ENCODE peak calls at places on chromosomes 13 and 19, in six cellular contexts. V, N, B, Q, K and A are unnamed samples.
A peak's percentile ranks its signal among the peaks of the same experiment; 100 is the strongest.

GRCh38 chr13:19178901-19179593 is 2.6 kb downstream of the TUBA3C start:
- DNase-seq in Q (no peak), V (peak; percentile 58), N (no peak), B (no peak), K (no peak), A (no peak)

GRCh38 chr19:27776020-27776419 is 1436.9 kb downstream of the UQCRFS1 start:
- DNase-seq in Q (no peak), K (no peak), N (no peak), B (no peak), V (no peak), A (no peak)

GRCh38 chr13:99281811-99282263 is 23.7 kb upstream of the GPR18 start:
- DNase-seq in Q (peak; percentile 63), V (peak; percentile 44), N (no peak), K (no peak), B (peak; percentile 35), A (peak; percentile 55)

GRCh38 chr19:7554990-7555864 is 19.7 kb downstream of the PNPLA6 start:
- DNase-seq in Q (no peak), N (no peak), V (peak; percentile 83), K (peak; percentile 51), B (no peak), A (no peak)

GRCh38 chr19:18412610-18413239 is 6.5 kb upstream of the SSBP4 start:
- DNase-seq in K (no peak), V (no peak), N (no peak), Q (no peak), B (no peak), A (no peak)

GRCh38 chr13:111398715-111399299 is 78.4 kb downstream of the TEX29 start:
- DNase-seq in Q (no peak), N (no peak), V (no peak), B (no peak), K (no peak), A (no peak)

GRCh38 chr13:99042851-99043250 is 65.0 kb upstream of the DOCK9 start:
- DNase-seq in K (no peak), V (no peak), Q (no peak), N (no peak), B (no peak), A (no peak)

GRCh38 chr13:101514695-101515275 is 62.3 kb downstream of the ITGBL1 start:
- DNase-seq in V (peak; percentile 59), B (peak; percentile 23), N (peak; percentile 8), Q (no peak), K (no peak), A (peak; percentile 14)

GRCh38 chr19:47379398-47379938 is 30.4 kb downstream of the DHX34 start:
- DNase-seq in K (no peak), N (no peak), V (no peak), B (no peak), Q (no peak), A (no peak)

GRCh38 chr19:55486971-55487883 is 1.0 kb upstream of the SSC5D start:
- DNase-seq in N (no peak), Q (peak; percentile 84), K (peak; percentile 93), B (peak; percentile 89), V (peak; percentile 65), A (no peak)

GRCh38 chr19:42129399-42130253 is 2.6 kb downstream of the POU2F2 start:
- DNase-seq in B (peak; percentile 34), V (peak; percentile 28), N (no peak), Q (no peak), K (no peak), A (no peak)

GRCh38 chr13:97658556-97658955 is 224.6 kb downstream of the RAP2A start:
- DNase-seq in V (no peak), B (no peak), N (no peak), K (no peak), Q (no peak), A (no peak)

GRCh38 chr19:3142292-3142670 is 6.4 kb downstream of the GNA15 start:
- DNase-seq in N (peak; percentile 31), B (no peak), V (no peak), K (no peak), Q (no peak), A (peak; percentile 49)

GRCh38 chr19:3383121-3383722 is 16.8 kb downstream of the NFIC start:
- DNase-seq in Q (no peak), K (peak; percentile 62), N (no peak), V (peak; percentile 80), B (peak; percentile 60), A (no peak)

GRCh38 chr13:93309886-93310520 is 83.4 kb downstream of the GPC6 start:
- DNase-seq in B (no peak), N (no peak), Q (no peak), V (no peak), K (no peak), A (no peak)

GRCh38 chr19:58544591-58545285 is 874 bp downstream of the TRIM28 start:
- DNase-seq in K (no peak), B (no peak), V (peak; percentile 61), Q (peak; percentile 52), N (no peak), A (peak; percentile 42)

GRCh38 chr19:46725859-46726393 is 9.0 kb upstream of the PRKD2 start:
- DNase-seq in K (no peak), B (no peak), N (no peak), V (no peak), Q (no peak), A (no peak)

GRCh38 chr19:3609779-3610719 is 3.4 kb upstream of the TBXA2R start:
- DNase-seq in K (peak; percentile 31), Q (no peak), V (no peak), N (no peak), B (no peak), A (no peak)

GRCh38 chr19:15187026-15188007 is 13.5 kb downstream of the NOTCH3 start:
- DNase-seq in B (no peak), K (no peak), Q (no peak), V (peak; percentile 82), N (no peak), A (no peak)

GRCh38 chr19:39796000-39796498 is 17.4 kb downstream of the LEUTX start:
- DNase-seq in K (no peak), Q (no peak), N (no peak), V (no peak), B (no peak), A (no peak)

GRCh38 chr13:26991508-26992181 is 180.0 kb downstream of the USP12 start:
- DNase-seq in N (no peak), V (peak; percentile 75), K (no peak), B (no peak), Q (no peak), A (no peak)

GRCh38 chr19:29400917-29401711 is 124.7 kb upstream of the VSTM2B start:
- DNase-seq in Q (no peak), N (no peak), B (no peak), V (no peak), K (no peak), A (no peak)

GRCh38 chr13:53151692-53152421 is 123.2 kb downstream of the OLFM4 start:
- DNase-seq in N (peak; percentile 15), B (peak; percentile 17), V (peak; percentile 81), Q (peak; percentile 33), K (no peak), A (no peak)

GRCh38 chr19:756232-756631 is 5.3 kb downstream of the MISP start:
- DNase-seq in Q (no peak), K (no peak), B (no peak), V (peak; percentile 89), N (peak; percentile 73), A (no peak)

GRCh38 chr13:95275322-95276118 is 25.7 kb downstream of the ABCC4 start:
- DNase-seq in V (no peak), Q (no peak), N (no peak), K (peak; percentile 43), B (no peak), A (no peak)

GRCh38 chr13:105598551-105598950 is 936.9 kb downstream of the EFNB2 start:
- DNase-seq in B (no peak), Q (no peak), N (no peak), V (no peak), K (no peak), A (no peak)

GRCh38 chr19:1896508-1896907 is 8.7 kb upstream of the ADAT3 start:
- DNase-seq in V (no peak), Q (no peak), N (no peak), K (no peak), B (no peak), A (no peak)

DNA sequence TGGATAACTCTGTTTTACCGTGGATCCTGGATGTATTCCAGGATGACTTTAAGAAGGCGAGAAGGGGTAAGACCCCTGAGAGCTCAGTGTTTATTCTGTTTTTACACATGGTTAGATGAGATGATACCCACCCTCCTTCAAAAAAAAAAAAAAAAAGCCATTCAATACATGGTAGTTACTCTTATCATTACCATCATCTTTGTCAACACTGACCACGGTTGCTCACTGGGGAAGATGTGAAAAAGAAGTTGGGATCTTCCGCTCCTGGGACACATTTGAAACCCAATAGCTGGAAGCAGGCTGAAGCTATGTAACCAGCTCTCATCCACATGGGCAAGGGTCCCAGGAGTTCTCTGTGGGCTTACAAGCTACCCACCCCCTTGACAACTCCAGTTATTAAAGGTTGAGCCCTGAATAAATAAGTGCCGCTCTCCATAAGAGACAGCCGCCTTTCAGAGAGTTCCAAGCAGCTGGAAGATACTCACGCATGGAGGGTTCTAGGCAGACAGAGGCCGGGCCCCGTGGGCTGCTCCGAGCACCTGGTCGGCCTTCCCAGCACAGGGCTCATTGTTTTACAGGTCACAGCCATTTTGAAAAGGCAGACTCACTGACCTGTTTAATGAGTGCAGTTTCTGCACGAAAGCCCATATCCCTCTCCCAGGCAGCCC is 22.8 kb downstream of the SERP2 start:
- DNase-seq in Q (no peak), V (no peak), K (no peak), B (no peak), N (no peak), A (no peak)
- H3K27ac ChIP-seq in Q (peak overlapping the region; percentile 60), V (peak overlapping the region; percentile 0), K (no peak overlapping the region), B (peak overlapping the region; percentile 60), N (no peak overlapping the region), A (no peak overlapping the region)

GRCh38 chr13:33490461-33491327 is 205.1 kb upstream of the STARD13 start:
- DNase-seq in N (no peak), K (peak; percentile 17), V (no peak), B (peak; percentile 19), Q (no peak), A (no peak)
- H3K27ac ChIP-seq in N (no peak overlapping the region), K (no peak overlapping the region), V (no peak overlapping the region), B (peak overlapping the region; percentile 7), Q (peak overlapping the region; percentile 6), A (no peak overlapping the region)

DNA sequence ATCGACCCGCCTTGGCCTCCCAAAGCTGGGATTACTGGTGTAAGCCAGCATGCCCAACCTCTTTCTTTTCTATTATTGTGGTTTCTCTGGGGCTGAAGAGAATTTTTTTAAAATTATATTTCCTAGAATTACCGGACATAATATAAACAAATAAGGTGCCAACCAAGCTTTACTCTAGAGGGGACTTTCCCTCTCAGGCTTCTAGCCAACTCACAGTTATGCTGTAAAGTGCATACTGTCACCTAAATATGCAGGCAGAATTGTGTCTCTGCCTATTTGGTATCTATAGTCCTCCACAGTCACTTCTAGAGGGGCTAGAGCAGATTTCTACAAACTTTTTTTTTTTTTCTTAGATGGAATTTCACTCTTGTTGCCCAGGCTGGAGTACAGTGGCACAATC is 41.6 kb upstream of the ZNF681 start:
- DNase-seq in Q (no peak), B (no peak), K (no peak), V (no peak), N (no peak), A (no peak)
- H3K27ac ChIP-seq in Q (no peak overlapping the region), B (no peak overlapping the region), K (no peak overlapping the region), V (no peak overlapping the region), N (no peak overlapping the region), A (peak overlapping the region; percentile 45)

DNA sequence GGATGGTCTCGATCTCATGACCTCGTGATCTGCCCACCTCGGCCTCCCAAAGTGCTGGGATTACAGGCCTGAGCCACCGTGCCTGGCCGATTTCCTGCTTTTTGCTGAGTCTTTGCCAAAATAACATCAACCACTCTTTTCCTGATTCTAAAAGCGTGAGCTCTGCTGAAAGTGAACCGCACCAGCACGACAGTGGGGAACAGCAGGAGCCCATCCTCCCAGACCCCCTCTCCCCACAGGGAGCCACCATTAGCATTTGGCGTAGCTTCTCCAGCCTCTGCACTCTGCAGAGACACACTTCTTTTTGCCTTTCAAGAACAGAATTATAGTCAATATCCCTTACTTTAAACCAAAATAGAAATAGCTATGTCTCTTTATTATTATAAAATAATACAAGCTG is 41.3 kb downstream of the MYH14 start:
- DNase-seq in V (no peak), K (no peak), N (no peak), Q (no peak), B (no peak), A (no peak)
- H3K27ac ChIP-seq in V (no peak overlapping the region), K (no peak overlapping the region), N (no peak overlapping the region), Q (no peak overlapping the region), B (no peak overlapping the region), A (no peak overlapping the region)